ENCODE peak calls at places on chromosomes 1 and 21, in nine cellular contexts. C is substantia nigra; L is kidney tubule cell; I is astrocyte of the spinal cord; T is EL; F is lower lobe of right lung; J is GF-D8; S is stimulated activated CD4-positive, alpha-beta T cell treated with anti-CD3 and anti-CD28 coated beads, Interleukin-12 subunit alpha, Interleukin-12 subunit beta, amount 100 ng/mL, for 4 hours; Q is NCI-H146. H is an unnamed sample.

GRCh38 chr1:230262867-230263572 is 163.1 kb downstream of the PGBD5 start:
- DNase-seq in L (no peak), F (no peak), Q (no peak), I (no peak), J (no peak), C (no peak), T (no peak), S (no peak), H (no peak)

GRCh38 chr21:29299906-29300546 is 1.3 kb downstream of the BACH1 start:
- DNase-seq in I (peak), F (peak), T (peak), S (peak), L (peak), J (peak), C (no peak), Q (peak), H (peak)

GRCh38 chr1:234258071-234258470 is 115.2 kb upstream of the COA6 start:
- DNase-seq in C (no peak), L (peak), I (no peak), Q (no peak), T (no peak), F (no peak), J (no peak), S (no peak), H (no peak)

GRCh38 chr1:165580931-165581871 is 37.4 kb downstream of the LRRC52 start:
- DNase-seq in J (no peak), F (no peak), L (peak), T (peak), I (no peak), Q (no peak), S (no peak), C (no peak), H (no peak)

GRCh38 chr1:51281807-51282206 is 45.7 kb downstream of the RNF11 start:
- DNase-seq in I (no peak), T (no peak), F (no peak), Q (no peak), S (no peak), L (no peak), C (no peak), J (no peak), H (no peak)

GRCh38 chr21:46381521-46381920 is 57.6 kb downstream of the PCNT start:
- DNase-seq in S (no peak), L (no peak), T (no peak), I (no peak), J (no peak), F (no peak), Q (no peak), C (no peak), H (no peak)

GRCh38 chr1:18951416-18951815 is 5.1 kb downstream of the IFFO2 start:
- DNase-seq in Q (no peak), T (no peak), J (peak), L (no peak), I (no peak), C (no peak), S (no peak), F (peak), H (no peak)

GRCh38 chr1:190084552-190084951 is 393.1 kb downstream of the BRINP3 start:
- DNase-seq in J (no peak), F (no peak), C (no peak), I (no peak), L (no peak), T (no peak), S (no peak), Q (peak), H (no peak)

GRCh38 chr1:192491804-192492554 is 83.6 kb upstream of the RGS1 start:
- DNase-seq in T (no peak), I (peak), C (no peak), S (no peak), Q (no peak), J (no peak), F (no peak), L (peak), H (no peak)

GRCh38 chr1:197663178-197663953 is 111.9 kb downstream of the DENND1B start:
- DNase-seq in I (no peak), F (no peak), C (no peak), S (no peak), J (no peak), L (no peak), Q (no peak), T (no peak), H (no peak)

GRCh38 chr1:157201767-157202166 is 63.6 kb upstream of the ETV3 start:
- DNase-seq in F (no peak), L (no peak), J (no peak), C (no peak), S (no peak), I (no peak), Q (no peak), T (no peak), H (no peak)

GRCh38 chr1:199297174-199297573 is 658.3 kb downstream of the PTPRC start:
- DNase-seq in F (no peak), I (no peak), Q (no peak), C (no peak), T (peak), L (no peak), J (no peak), S (no peak), H (no peak)

GRCh38 chr1:35590476-35591040 is 17.4 kb downstream of the TFAP2E start:
- DNase-seq in I (no peak), J (no peak), S (no peak), F (no peak), Q (no peak), L (no peak), T (no peak), C (no peak), H (no peak)

GRCh38 chr21:42062543-42063022 is 8.5 kb upstream of the UMODL1 start:
- DNase-seq in T (no peak), C (no peak), Q (no peak), L (no peak), S (peak), I (no peak), F (peak), J (no peak), H (no peak)

GRCh38 chr1:94118471-94118870 is 2.5 kb downstream of the ABCA4 start:
- DNase-seq in T (no peak), C (no peak), I (no peak), F (no peak), S (no peak), J (no peak), L (no peak), Q (no peak), H (no peak)

GRCh38 chr1:32339363-32339978 is 3.4 kb upstream of the MARCKSL1 start:
- DNase-seq in C (no peak), F (no peak), Q (no peak), L (peak), S (peak), J (no peak), T (peak), I (peak), H (no peak)

GRCh38 chr1:6162773-6163172 is 17.3 kb downstream of the CHD5 start:
- DNase-seq in Q (no peak), I (no peak), S (no peak), J (no peak), C (no peak), T (no peak), F (no peak), L (no peak), H (no peak)

GRCh38 chr1:204443871-204444581 is 32.4 kb upstream of the PPP1R15B start:
- DNase-seq in L (peak), T (no peak), Q (no peak), J (no peak), I (no peak), F (no peak), S (no peak), C (no peak), H (no peak)

GRCh38 chr1:218421531-218421930 is 76.4 kb downstream of the TGFB2 start:
- DNase-seq in I (no peak), C (no peak), L (peak), S (no peak), J (no peak), F (no peak), Q (no peak), T (peak), H (no peak)

GRCh38 chr1:61588736-61589381 is 136.1 kb downstream of the TM2D1 start:
- DNase-seq in T (peak), C (no peak), Q (peak), L (peak), I (peak), F (peak), S (peak), J (no peak), H (no peak)

GRCh38 chr1:89953072-89953626 is 41.8 kb upstream of the ZNF326 start:
- DNase-seq in S (no peak), J (no peak), C (no peak), Q (no peak), I (peak), L (peak), T (peak), F (no peak), H (no peak)

GRCh38 chr1:239297910-239298309 is 88.5 kb upstream of the CHRM3 start:
- DNase-seq in I (no peak), L (no peak), C (no peak), Q (no peak), T (no peak), S (no peak), F (no peak), J (no peak), H (no peak)

GRCh38 chr1:109089242-109090015 is 1.1 kb upstream of the TMEM167B start:
- DNase-seq in J (peak), Q (peak), T (peak), L (peak), I (peak), C (no peak), F (peak), S (no peak), H (peak)

GRCh38 chr1:87852410-87853202 is 523.9 kb downstream of the LMO4 start:
- DNase-seq in C (no peak), T (no peak), I (no peak), F (no peak), Q (no peak), S (no peak), J (no peak), L (no peak), H (no peak)

GRCh38 chr1:231705860-231706553 is 79.4 kb downstream of the DISC1 start:
- DNase-seq in Q (no peak), F (no peak), S (no peak), J (no peak), I (no peak), L (no peak), T (no peak), C (no peak), H (no peak)

GRCh38 chr1:229006121-229006870 is 264.6 kb upstream of the RAB4A start:
- DNase-seq in Q (no peak), C (no peak), F (no peak), L (no peak), I (no peak), T (no peak), S (no peak), J (no peak), H (no peak)

GRCh38 chr1:206734499-206735142 is 36.0 kb upstream of the IL19 start:
- DNase-seq in T (peak), I (no peak), L (peak), C (no peak), Q (peak), S (peak), F (no peak), J (no peak), H (no peak)

GRCh38 chr21:44547656-44548331 is 3.5 kb downstream of the KRTAP10-2 start:
- DNase-seq in Q (no peak), T (no peak), J (no peak), F (no peak), L (no peak), C (no peak), I (no peak), S (peak), H (no peak)

GRCh38 chr1:205920159-205920558 is 23.1 kb downstream of the SLC26A9 start:
- DNase-seq in I (peak), C (no peak), L (peak), S (no peak), T (no peak), Q (no peak), F (peak), J (no peak), H (peak)

GRCh38 chr21:15057290-15057689 is 7.5 kb downstream of the NRIP1 start:
- DNase-seq in I (no peak), F (no peak), J (no peak), L (peak), S (no peak), Q (no peak), C (no peak), T (no peak), H (no peak)

GRCh38 chr1:207050428-207050767 is 610 bp downstream of the YOD1 start:
- DNase-seq in Q (peak), S (no peak), I (no peak), T (no peak), L (no peak), C (no peak), F (no peak), J (no peak), H (no peak)

GRCh38 chr1:43934279-43934985 is 831 bp downstream of the ARTN start:
- DNase-seq in C (no peak), T (peak), J (no peak), Q (peak), I (peak), S (peak), F (peak), L (peak), H (peak)

GRCh38 chr1:178768423-178768822 is 43.4 kb downstream of the RALGPS2 start:
- DNase-seq in F (no peak), T (peak), S (no peak), Q (no peak), L (peak), J (no peak), I (peak), C (no peak), H (no peak)

GRCh38 chr1:114349891-114350605 is 161.0 kb downstream of the TRIM33 start:
- DNase-seq in C (no peak), S (no peak), Q (no peak), F (no peak), I (no peak), J (no peak), T (no peak), L (no peak), H (no peak)

GRCh38 chr1:245753807-245754206 is 599.0 kb downstream of the KIF26B start:
- DNase-seq in S (no peak), I (no peak), J (no peak), C (no peak), L (no peak), F (no peak), Q (no peak), T (no peak), H (no peak)

GRCh38 chr1:210233216-210233494 is 559 bp downstream of the SERTAD4 start:
- DNase-seq in J (no peak), S (no peak), I (no peak), Q (peak), F (no peak), L (peak), T (peak), C (no peak), H (no peak)

GRCh38 chr21:18661842-18662241 is 258.3 kb upstream of the TMPRSS15 start:
- DNase-seq in F (no peak), Q (no peak), I (no peak), C (no peak), S (no peak), T (no peak), J (no peak), L (no peak), H (no peak)

GRCh38 chr21:35475006-35475405 is 425.9 kb upstream of the RUNX1 start:
- DNase-seq in T (peak), J (no peak), I (no peak), Q (no peak), S (no peak), F (no peak), C (no peak), L (peak), H (no peak)